ENCODE peak calls at places on chromosomes 13 and 19, in five cellular contexts. V, R, C, X and P are unnamed samples.

GRCh38 chr13:34748078-34748477 is 194.0 kb upstream of the NBEA start:
- DNase-seq in X (peak), V (peak), R (no peak), C (no peak), P (no peak)

GRCh38 chr19:35271546-35271945 is 2.8 kb downstream of the USF2 start:
- DNase-seq in X (no peak), V (no peak), R (no peak), C (no peak), P (no peak)

GRCh38 chr13:28754698-28755545 is 36.2 kb upstream of the SLC46A3 start:
- DNase-seq in X (no peak), C (peak), V (peak), R (peak), P (no peak)

GRCh38 chr19:2619076-2619475 is 83.4 kb downstream of the GNG7 start:
- DNase-seq in X (no peak), R (no peak), V (no peak), C (no peak), P (no peak)

GRCh38 chr19:54029930-54030490 is 33.7 kb downstream of the VSTM1 start:
- DNase-seq in C (peak), V (peak), X (peak), R (peak), P (no peak)

GRCh38 chr13:46179576-46180368 is 2.2 kb downstream of the LCP1 start:
- DNase-seq in X (peak), R (peak), V (peak), C (no peak), P (no peak)

GRCh38 chr13:65872448-65872847 is 1357.7 kb downstream of the PCDH9 start:
- DNase-seq in C (no peak), X (no peak), R (no peak), V (no peak), P (no peak)

GRCh38 chr19:16860118-16860517 is 28.7 kb upstream of the F2RL3 start:
- DNase-seq in V (no peak), C (no peak), R (no peak), X (no peak), P (no peak)

GRCh38 chr19:3234800-3235199 is 10.3 kb downstream of the CELF5 start:
- DNase-seq in C (no peak), X (no peak), R (no peak), V (no peak), P (no peak)

GRCh38 chr13:113982296-113982661 is 8.4 kb upstream of the C13orf46 start:
- DNase-seq in R (no peak), X (peak), C (no peak), V (no peak), P (no peak)

DNA sequence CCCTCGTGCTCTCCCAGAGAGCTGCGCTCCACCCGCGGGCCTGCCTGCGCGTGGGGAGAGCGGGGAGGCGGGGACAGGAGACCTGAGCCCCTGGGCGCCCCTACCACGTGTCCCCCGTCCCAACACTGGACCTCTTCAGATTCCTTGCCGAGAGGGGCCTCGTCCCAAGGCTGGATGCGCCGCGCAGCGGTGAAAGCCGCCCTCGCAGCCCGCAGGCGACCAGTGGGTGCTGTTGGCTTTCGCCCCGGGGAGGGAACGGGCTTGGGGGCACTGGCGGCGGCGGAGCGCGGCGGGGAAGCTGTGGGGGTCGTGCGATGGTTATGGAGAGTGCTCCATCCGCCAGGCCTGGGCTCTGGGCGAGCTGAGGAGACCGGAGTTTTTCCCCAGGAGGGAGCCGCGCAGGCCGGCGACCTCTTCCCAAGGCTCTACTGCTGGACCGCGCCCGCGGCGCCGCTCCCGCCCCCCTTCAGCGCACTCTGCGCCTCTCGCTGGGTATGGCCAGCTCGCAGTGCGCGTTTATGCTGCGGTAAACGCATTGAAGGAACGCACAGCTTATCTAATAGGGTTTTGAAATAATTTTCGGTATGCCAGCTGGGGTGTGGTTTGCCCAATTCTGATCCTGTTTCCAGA is 17.2 kb upstream of the RNF17 start:
- DNase-seq in R (no peak), X (no peak), C (peak), V (no peak), P (no peak)
- H3K4me3 ChIP-seq in R (no peak), X (peak), C (no peak), V (no peak), P (peak)

DNA sequence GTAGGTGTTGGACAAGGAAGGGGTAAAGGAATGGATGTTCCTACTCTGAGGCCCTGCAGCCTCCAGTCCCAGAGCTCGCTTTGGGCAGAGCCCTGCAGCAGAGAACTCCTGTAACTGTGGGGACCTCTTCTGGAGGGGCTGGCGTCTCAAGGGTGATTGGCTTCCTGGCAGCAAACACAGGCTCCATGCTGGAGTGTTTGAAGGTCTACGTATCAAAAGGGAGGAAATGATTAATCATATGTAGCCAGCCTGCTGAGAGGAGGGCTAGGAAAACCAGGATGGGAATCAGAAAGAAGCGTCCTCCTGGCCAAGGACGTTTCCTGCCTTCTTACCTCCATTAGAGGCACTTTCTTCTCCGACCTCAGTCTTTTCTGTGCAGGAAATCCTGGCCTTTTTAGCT is 208.5 kb downstream of the TSHZ3 start:
- DNase-seq in V (no peak), C (peak), R (no peak), X (no peak), P (no peak)
- H3K4me3 ChIP-seq in V (no peak), C (no peak), R (no peak), X (no peak), P (no peak)

DNA sequence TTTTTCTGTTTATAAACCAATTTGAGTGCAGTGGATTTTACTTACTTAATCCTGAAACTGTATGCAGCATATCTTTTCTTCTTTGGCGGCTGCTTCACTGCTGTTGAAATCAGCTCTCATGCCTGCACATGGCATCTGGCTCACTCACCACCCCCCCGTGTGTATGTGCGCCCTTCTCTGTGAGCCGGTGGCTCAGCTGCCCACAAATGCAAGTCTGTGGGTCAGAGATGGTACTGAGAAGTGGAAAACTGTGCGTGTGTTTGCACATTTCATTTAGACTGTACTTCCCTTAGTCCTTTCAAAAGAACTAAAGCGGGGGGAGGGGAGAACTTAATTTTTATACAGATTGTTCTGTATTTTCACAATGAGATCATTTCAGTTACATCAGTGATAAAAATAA is 307.6 kb downstream of the SHISA2 start:
- DNase-seq in R (no peak), X (no peak), C (no peak), V (no peak), P (no peak)
- H3K4me3 ChIP-seq in R (no peak), X (no peak), C (no peak), V (no peak), P (no peak)

DNA sequence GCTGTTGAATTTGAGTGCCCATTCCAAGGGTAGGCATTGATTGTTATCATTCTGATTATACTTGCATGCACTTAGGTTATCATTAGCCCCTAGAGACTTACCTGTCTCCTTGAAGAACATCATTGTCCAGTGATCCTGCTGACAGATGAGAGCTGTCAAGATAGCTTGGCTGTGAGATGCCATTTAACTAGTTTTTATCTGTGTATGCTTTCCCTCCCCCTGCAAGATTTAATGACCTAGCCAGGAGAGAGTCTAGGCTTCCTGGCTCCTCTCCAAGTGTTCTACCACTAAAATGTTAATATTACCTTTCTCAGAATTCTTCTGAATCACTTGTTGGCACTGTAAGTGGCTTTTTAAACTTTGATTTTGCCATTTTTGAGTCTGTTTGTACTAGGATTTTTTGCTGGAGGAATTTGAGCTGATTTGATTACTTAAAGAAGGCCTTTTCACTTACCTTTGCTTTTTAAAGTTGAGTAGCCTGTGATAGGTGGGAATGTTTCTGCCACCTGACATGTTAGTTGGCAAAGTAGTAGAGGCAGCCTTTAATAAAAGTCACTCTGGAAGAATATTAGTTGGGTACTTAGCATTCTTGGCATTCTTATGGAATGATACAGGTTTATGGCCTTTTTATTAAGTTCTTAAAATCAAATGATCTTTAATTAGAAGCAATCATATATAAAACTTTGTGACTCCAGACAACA is 41.1 kb downstream of the ARHGAP35 start:
- DNase-seq in R (no peak), C (no peak), V (peak), X (no peak), P (no peak)
- H3K4me3 ChIP-seq in R (no peak), C (no peak), V (no peak), X (no peak), P (no peak)

GRCh38 chr19:55046975-55047622 is 9.0 kb upstream of the GP6 start:
- DNase-seq in V (no peak), C (no peak), R (no peak), X (no peak), P (no peak)
- H3K4me3 ChIP-seq in V (no peak), C (no peak), R (no peak), X (no peak), P (no peak)

GRCh38 chr19:13844130-13844631 is 32.8 kb upstream of the NANOS3 start:
- DNase-seq in R (no peak), V (no peak), X (no peak), C (no peak), P (no peak)
- H3K4me3 ChIP-seq in R (no peak), V (no peak), X (no peak), C (no peak), P (no peak)

DNA sequence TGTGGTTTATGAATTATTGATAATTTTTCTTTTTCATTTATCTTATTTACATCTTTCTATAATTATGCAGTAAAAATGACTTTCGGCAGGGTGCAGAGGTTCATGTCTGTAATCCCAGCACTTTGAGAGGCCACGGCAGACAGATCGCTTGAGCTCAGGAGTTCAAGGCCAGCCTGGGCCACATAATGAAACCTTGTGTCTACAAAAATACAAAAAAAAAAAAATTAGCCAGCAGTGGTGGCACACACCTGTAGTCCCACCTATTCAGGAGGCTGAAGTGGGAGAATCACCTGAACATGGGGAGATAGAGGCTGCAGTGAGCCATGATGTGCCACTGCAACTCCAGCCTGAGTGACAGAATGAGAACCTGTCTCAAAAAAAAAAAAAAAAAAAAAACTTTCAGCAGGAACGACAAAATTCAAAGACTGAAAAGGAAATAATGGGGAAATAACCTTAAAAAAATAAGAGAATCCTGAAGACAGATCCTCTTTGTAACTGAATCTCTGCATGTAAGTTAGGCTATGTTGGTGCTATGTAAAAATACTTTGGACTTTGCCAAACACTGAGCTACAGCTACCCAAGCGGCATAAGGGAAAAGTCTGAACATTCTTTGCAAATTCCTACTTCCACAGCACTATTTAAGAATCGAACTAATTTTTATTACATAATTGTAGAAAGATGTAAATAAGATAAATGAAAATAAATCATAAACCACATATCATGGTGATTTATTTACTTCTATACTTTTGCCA is 36.7 kb upstream of the WDFY2 start:
- DNase-seq in R (no peak), C (no peak), X (no peak), V (no peak), P (no peak)
- H3K4me3 ChIP-seq in R (no peak), C (no peak), X (no peak), V (no peak), P (no peak)

GRCh38 chr13:96089749-96090239 is at the start of gene HS6ST3:
- DNase-seq in V (no peak), C (peak), X (no peak), R (no peak), P (no peak)
- H3K4me3 ChIP-seq in V (peak), C (peak), X (peak), R (no peak), P (peak)

DNA sequence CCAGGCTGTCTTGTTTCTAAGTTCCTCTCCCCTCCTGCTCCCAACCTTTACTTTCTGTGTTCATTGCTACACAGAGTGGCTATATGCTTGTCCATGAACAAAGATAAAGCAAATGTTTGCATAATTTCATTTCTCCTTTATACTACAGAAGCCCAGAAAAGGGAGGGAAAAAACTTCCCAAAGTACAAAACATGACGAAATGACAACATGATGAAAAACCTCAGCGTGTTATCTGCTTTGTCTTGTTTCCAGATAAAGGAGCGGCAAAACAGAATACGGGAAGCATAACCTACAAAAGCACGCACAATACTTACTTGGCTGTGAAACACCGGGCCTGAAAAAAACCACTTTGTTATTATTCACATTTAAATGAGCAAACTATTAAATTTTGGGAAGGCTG is 336.8 kb downstream of the DNAJC15 start:
- DNase-seq in V (no peak), X (no peak), R (no peak), C (no peak), P (no peak)
- H3K4me3 ChIP-seq in V (no peak), X (no peak), R (no peak), C (no peak), P (no peak)

DNA sequence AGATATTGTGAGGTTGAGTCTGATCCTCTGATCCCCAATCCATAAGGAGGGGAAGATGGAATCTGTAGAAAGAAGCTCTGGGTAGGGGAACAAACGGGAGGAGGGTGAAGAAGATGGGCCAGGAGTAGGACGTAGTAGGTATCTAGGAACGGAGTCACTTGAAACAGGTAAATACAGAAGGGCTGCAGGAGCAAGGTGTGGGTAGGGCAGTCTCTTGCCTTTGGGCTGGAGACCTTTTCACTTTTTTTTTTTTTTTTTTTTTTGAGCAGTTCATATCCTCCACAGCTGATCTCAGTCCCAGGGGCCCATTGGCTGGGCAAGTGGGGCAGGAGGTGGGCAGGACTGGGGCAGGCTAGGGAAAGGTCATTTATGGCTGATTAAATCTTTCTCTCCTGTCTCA is 1.5 kb downstream of the BCKDHA start:
- DNase-seq in R (no peak), V (no peak), X (no peak), C (no peak), P (no peak)
- H3K4me3 ChIP-seq in R (no peak), V (peak), X (peak), C (no peak), P (no peak)